ENCODE peak calls at places on chromosomes 2 and 18, in eight cellular contexts. A, E, C, X, D, B, V and N are unnamed samples.
A peak's percentile ranks its signal among the peaks of the same experiment; 100 is the strongest.

GRCh38 chr2:128765822-128766221 is 447.2 kb upstream of the HS6ST1 start:
- DNase-seq in A (no peak), E (no peak), C (no peak), X (no peak), D (no peak), B (no peak), V (no peak), N (no peak)

GRCh38 chr18:44945847-44946490 is 265.3 kb downstream of the SETBP1 start:
- DNase-seq in A (no peak), E (no peak), C (no peak), X (no peak), D (no peak), B (no peak), V (no peak), N (no peak)

GRCh38 chr2:23617817-23618216 is 232.8 kb downstream of the KLHL29 start:
- DNase-seq in A (no peak), E (no peak), C (no peak), X (no peak), D (no peak), B (no peak), V (no peak), N (no peak)

GRCh38 chr2:53740170-53740569 is 27.4 kb upstream of the CHAC2 start:
- DNase-seq in A (no peak), E (no peak), C (peak; percentile 35), X (peak; percentile 49), D (peak; percentile 40), B (peak; percentile 40), V (peak; percentile 64), N (no peak)

GRCh38 chr2:235641956-235642355 is 148.1 kb downstream of the AGAP1 start:
- DNase-seq in A (no peak), E (no peak), C (no peak), X (no peak), D (no peak), B (no peak), V (no peak), N (no peak)

GRCh38 chr18:9101730-9102390 is 639 bp upstream of the NDUFV2 start:
- DNase-seq in A (no peak), E (peak; percentile 51), C (peak; percentile 68), X (peak; percentile 42), D (peak; percentile 46), B (peak; percentile 67), V (peak; percentile 86), N (peak; percentile 67)

GRCh38 chr2:191701696-191702095 is 23.8 kb downstream of the NABP1 start:
- DNase-seq in A (no peak), E (no peak), C (no peak), X (no peak), D (no peak), B (no peak), V (no peak), N (no peak)

GRCh38 chr18:12257996-12258718 is 4.0 kb downstream of the CIDEA start:
- DNase-seq in A (no peak), E (no peak), C (no peak), X (no peak), D (no peak), B (no peak), V (no peak), N (no peak)

GRCh38 chr2:65349863-65350262 is 82.5 kb downstream of the SPRED2 start:
- DNase-seq in A (no peak), E (no peak), C (peak; percentile 73), X (peak; percentile 47), D (no peak), B (peak; percentile 27), V (peak; percentile 86), N (no peak)

GRCh38 chr2:156334496-156335478 is 2.3 kb upstream of the NR4A2 start:
- DNase-seq in A (peak; percentile 84), E (peak; percentile 84), C (peak; percentile 92), X (peak; percentile 79), D (peak; percentile 90), B (peak; percentile 85), V (peak; percentile 94), N (peak; percentile 90)

GRCh38 chr2:99187011-99187410 is 6.0 kb downstream of the MRPL30 start:
- DNase-seq in A (no peak), E (no peak), C (no peak), X (no peak), D (no peak), B (no peak), V (no peak), N (no peak)

GRCh38 chr2:188629890-188630483 is 338.3 kb downstream of the GULP1 start:
- DNase-seq in A (no peak), E (no peak), C (peak; percentile 77), X (no peak), D (no peak), B (no peak), V (peak; percentile 51), N (no peak)

GRCh38 chr2:102043560-102043959 is 51.8 kb downstream of the IL1R2 start:
- DNase-seq in A (no peak), E (no peak), C (no peak), X (no peak), D (no peak), B (no peak), V (no peak), N (no peak)

GRCh38 chr2:230137902-230138539 is 69.3 kb upstream of the SLC16A14 start:
- DNase-seq in A (no peak), E (no peak), C (peak; percentile 14), X (peak; percentile 92), D (no peak), B (peak; percentile 19), V (peak; percentile 22), N (no peak)

GRCh38 chr18:46542545-46542944 is 114.5 kb downstream of the LOXHD1 start:
- DNase-seq in A (no peak), E (no peak), C (no peak), X (peak; percentile 28), D (no peak), B (no peak), V (no peak), N (peak; percentile 33)

GRCh38 chr2:42769583-42770287 is 5.8 kb upstream of the OXER1 start:
- DNase-seq in A (no peak), E (no peak), C (no peak), X (no peak), D (no peak), B (no peak), V (no peak), N (no peak)

GRCh38 chr18:36530676-36531405 is 233.3 kb downstream of the FHOD3 start:
- DNase-seq in A (no peak), E (no peak), C (no peak), X (no peak), D (no peak), B (no peak), V (no peak), N (no peak)

GRCh38 chr2:144712277-144712944 is 192.5 kb upstream of the ZEB2 start:
- DNase-seq in A (no peak), E (no peak), C (peak; percentile 60), X (no peak), D (no peak), B (peak; percentile 36), V (peak; percentile 43), N (no peak)

GRCh38 chr2:151344906-151345305 is 12.5 kb upstream of the TNFAIP6 start:
- DNase-seq in A (no peak), E (no peak), C (no peak), X (peak; percentile 52), D (no peak), B (no peak), V (no peak), N (no peak)

GRCh38 chr2:239259603-239260298 is 141.1 kb downstream of the HDAC4 start:
- DNase-seq in A (no peak), E (peak; percentile 60), C (no peak), X (no peak), D (no peak), B (no peak), V (no peak), N (no peak)

GRCh38 chr2:216389565-216389964 is 17.3 kb upstream of the MARCHF4 start:
- DNase-seq in A (no peak), E (no peak), C (peak; percentile 40), X (no peak), D (no peak), B (no peak), V (peak; percentile 36), N (no peak)

GRCh38 chr18:35171315-35171987 is 69.4 kb upstream of the ZNF397 start:
- DNase-seq in A (no peak), E (no peak), C (no peak), X (no peak), D (peak; percentile 25), B (no peak), V (no peak), N (no peak)

GRCh38 chr2:188922191-188922590 is 52.0 kb upstream of the COL3A1 start:
- DNase-seq in A (no peak), E (no peak), C (no peak), X (peak; percentile 49), D (no peak), B (no peak), V (no peak), N (no peak)

GRCh38 chr2:2466534-2466933 is 135.5 kb upstream of the MYT1L start:
- DNase-seq in A (no peak), E (no peak), C (no peak), X (no peak), D (no peak), B (no peak), V (no peak), N (no peak)

GRCh38 chr18:32771169-32771751 is 1.6 kb downstream of the KLHL14 start:
- DNase-seq in A (no peak), E (no peak), C (no peak), X (no peak), D (no peak), B (no peak), V (no peak), N (no peak)

GRCh38 chr18:23827681-23828080 is 138.4 kb downstream of the LAMA3 start:
- DNase-seq in A (no peak), E (no peak), C (no peak), X (peak; percentile 43), D (no peak), B (no peak), V (no peak), N (no peak)

GRCh38 chr2:36270758-36271157 is 84.8 kb upstream of the CRIM1 start:
- DNase-seq in A (no peak), E (no peak), C (no peak), X (no peak), D (no peak), B (no peak), V (no peak), N (no peak)

GRCh38 chr2:42095923-42096408 is 48.1 kb downstream of the PKDCC start:
- DNase-seq in A (peak; percentile 69), E (peak; percentile 80), C (peak; percentile 36), X (peak; percentile 86), D (peak; percentile 74), B (peak; percentile 59), V (peak; percentile 83), N (peak; percentile 75)